ENCODE peak calls at places on chromosomes 3 and 15, in six cellular contexts. D is iPS-NIHi11; Y is stimulated activated CD8-positive, alpha-beta memory T cell treated with anti-CD3 and anti-CD28 coated beads, Interleukin-4, amount 100 ng/mL, for 1 hour; R is type B pancreatic cell; N is cardiac fibroblast; G is activated T-helper 1 cell treated with Interleukin-2 at 50 U/mL for 16 hours. H is an unnamed sample.

GRCh38 chr15:92384391-92384790 is 9.3 kb upstream of the ST8SIA2 start:
- DNase-seq in G (no peak), D (no peak), N (no peak), Y (no peak), R (no peak), H (no peak)

GRCh38 chr3:42476225-42477160 is 25.9 kb upstream of the VIPR1 start:
- DNase-seq in R (no peak), N (peak), D (peak), Y (no peak), G (no peak), H (no peak)

GRCh38 chr3:163916596-163917560 is 1161.4 kb downstream of the SI start:
- DNase-seq in R (no peak), G (no peak), N (no peak), Y (no peak), D (no peak), H (no peak)

GRCh38 chr15:42148808-42149492 is 7.5 kb downstream of the PLA2G4F start:
- DNase-seq in R (no peak), G (no peak), Y (no peak), D (no peak), N (no peak), H (no peak)

GRCh38 chr3:58173670-58174472 is 36.9 kb downstream of the DNASE1L3 start:
- DNase-seq in D (peak), R (no peak), Y (no peak), G (no peak), N (peak), H (peak)

GRCh38 chr3:110598847-110599490 is 472.6 kb upstream of the NECTIN3 start:
- DNase-seq in D (peak), N (no peak), G (no peak), R (no peak), Y (no peak), H (no peak)

GRCh38 chr15:34481370-34481769 is 43.8 kb upstream of the GOLGA8A start:
- DNase-seq in G (no peak), R (no peak), N (no peak), D (no peak), Y (no peak), H (no peak)

GRCh38 chr3:43733459-43734384 is 43.0 kb downstream of the ABHD5 start:
- DNase-seq in G (no peak), D (peak), N (peak), R (no peak), Y (no peak), H (no peak)

GRCh38 chr3:46981932-46982471 is 2.5 kb downstream of the NBEAL2 start:
- DNase-seq in R (no peak), N (no peak), Y (no peak), D (peak), G (no peak), H (no peak)

GRCh38 chr3:51355891-51356578 is 29.1 kb upstream of the MANF start:
- DNase-seq in Y (no peak), R (no peak), N (no peak), D (no peak), G (no peak), H (no peak)

GRCh38 chr3:16370872-16371740 is 106.1 kb downstream of the OXNAD1 start:
- DNase-seq in R (no peak), G (no peak), N (no peak), D (no peak), Y (no peak), H (no peak)

GRCh38 chr3:33064929-33065328 is 32.0 kb downstream of the GLB1 start:
- DNase-seq in D (no peak), G (no peak), R (no peak), N (no peak), Y (no peak), H (no peak)

GRCh38 chr15:28901987-28902745 is 16.4 kb downstream of the APBA2 start:
- DNase-seq in G (no peak), D (peak), R (no peak), N (no peak), Y (no peak), H (no peak)

GRCh38 chr3:17632401-17633100 is 109.9 kb downstream of the TBC1D5 start:
- DNase-seq in G (no peak), D (no peak), R (no peak), N (peak), Y (no peak), H (no peak)

GRCh38 chr3:42473083-42473932 is 29.1 kb upstream of the VIPR1 start:
- DNase-seq in R (no peak), D (no peak), N (peak), Y (no peak), G (no peak), H (no peak)

GRCh38 chr3:100810671-100811070 is 101.4 kb downstream of the TFG start:
- DNase-seq in D (no peak), R (no peak), N (peak), G (no peak), Y (no peak), H (no peak)

GRCh38 chr15:71743861-71744382 is 66.4 kb upstream of the NR2E3 start:
- DNase-seq in G (peak), R (no peak), N (peak), Y (no peak), D (peak), H (peak)

GRCh38 chr3:127159547-127159946 is 33.4 kb upstream of the PRR23E start:
- DNase-seq in R (no peak), N (no peak), Y (no peak), D (no peak), G (no peak), H (no peak)

GRCh38 chr3:112739252-112739945 is 98.5 kb upstream of the CCDC80 start:
- DNase-seq in R (no peak), N (peak), Y (no peak), D (no peak), G (no peak), H (no peak)

GRCh38 chr15:77773903-77774302 is 141.2 kb upstream of the LINGO1 start:
- DNase-seq in N (no peak), R (no peak), Y (no peak), D (no peak), G (no peak), H (no peak)

GRCh38 chr15:40873625-40874561 is at the start of gene RHOV:
- DNase-seq in D (peak), R (peak), N (peak), G (peak), Y (no peak), H (peak)

GRCh38 chr3:169813757-169814517 is 1.2 kb upstream of the LRRC34 start:
- DNase-seq in D (peak), Y (no peak), N (peak), G (peak), R (no peak), H (peak)

GRCh38 chr3:58609990-58610389 is 32.8 kb upstream of the FAM107A start:
- DNase-seq in D (no peak), G (no peak), R (no peak), Y (no peak), N (no peak), H (no peak)

GRCh38 chr3:185815391-185816282 is 9.2 kb downstream of the IGF2BP2 start:
- DNase-seq in R (no peak), G (no peak), Y (no peak), D (no peak), N (peak), H (no peak)

GRCh38 chr3:5001135-5001534 is 21.9 kb downstream of the BHLHE40 start:
- DNase-seq in N (no peak), G (no peak), D (no peak), R (no peak), Y (no peak), H (no peak)

GRCh38 chr15:45100884-45101622 is 12.9 kb downstream of the DUOX2 start:
- DNase-seq in G (no peak), R (no peak), N (no peak), Y (no peak), D (peak), H (no peak)

GRCh38 chr15:77720617-77721016 is 87.9 kb upstream of the LINGO1 start:
- DNase-seq in D (no peak), R (no peak), G (no peak), N (no peak), Y (no peak), H (no peak)

GRCh38 chr3:197380786-197381185 is 82.4 kb upstream of the DLG1 start:
- DNase-seq in N (no peak), G (no peak), Y (no peak), D (no peak), R (no peak), H (no peak)

H was measured in GM19239.